ENCODE peak calls at places on chromosomes 13 and 19, in five cellular contexts. D, T, O, I and H are unnamed samples.

GRCh38 chr19:8135946-8136618 is 13.3 kb downstream of the FBN3 start:
- DNase-seq in O (no peak), I (no peak), T (no peak), D (no peak), H (no peak)

GRCh38 chr19:46840157-46840942 is 10.3 kb downstream of the AP2S1 start:
- DNase-seq in I (peak; percentile 62), O (peak; percentile 49), T (peak; percentile 71), D (peak; percentile 47), H (no peak)

GRCh38 chr19:55386515-55386947 is 799 bp downstream of the RPL28 start:
- DNase-seq in I (no peak), D (no peak), O (peak; percentile 23), T (no peak), H (no peak)

GRCh38 chr13:24505756-24506155 is 6.8 kb downstream of the PARP4 start:
- DNase-seq in T (no peak), O (no peak), D (no peak), I (no peak), H (no peak)

GRCh38 chr13:75461314-75461713 is 20.7 kb downstream of the TBC1D4 start:
- DNase-seq in D (no peak), T (no peak), O (peak; percentile 21), I (no peak), H (no peak)

GRCh38 chr13:68152414-68152813 is 922.3 kb upstream of the PCDH9 start:
- DNase-seq in O (no peak), D (no peak), I (no peak), T (no peak), H (no peak)

GRCh38 chr19:3810708-3811355 is 24.7 kb upstream of the MATK start:
- DNase-seq in I (no peak), T (no peak), O (no peak), D (no peak), H (no peak)

GRCh38 chr19:8902520-8902919 is 70.3 kb downstream of the MBD3L1 start:
- DNase-seq in O (no peak), D (no peak), I (no peak), T (no peak), H (no peak)

GRCh38 chr13:95123726-95124125 is 177.5 kb downstream of the ABCC4 start:
- DNase-seq in T (no peak), D (no peak), O (no peak), I (no peak), H (no peak)

GRCh38 chr13:78598933-78599332 is 4.4 kb downstream of the POU4F1 start:
- DNase-seq in O (no peak), D (no peak), I (no peak), T (no peak), H (no peak)

GRCh38 chr19:2691951-2692350 is 10.5 kb downstream of the GNG7 start:
- DNase-seq in T (no peak), D (no peak), O (no peak), I (no peak), H (no peak)

GRCh38 chr19:32373614-32374295 is 28.3 kb downstream of the ZNF507 start:
- DNase-seq in D (no peak), O (peak; percentile 96), I (peak; percentile 48), T (no peak), H (peak; percentile 84)

GRCh38 chr13:49497272-49497671 is 1.5 kb downstream of the PHF11 start:
- DNase-seq in D (no peak), O (no peak), T (no peak), I (no peak), H (no peak)

GRCh38 chr13:49495783-49496762 is at the start of gene PHF11:
- DNase-seq in T (peak; percentile 71), D (peak; percentile 79), I (peak; percentile 89), O (peak; percentile 79), H (peak; percentile 58)

GRCh38 chr13:49498211-49498610 is 2.5 kb downstream of the PHF11 start:
- DNase-seq in I (no peak), O (no peak), D (no peak), T (no peak), H (no peak)

GRCh38 chr13:49499889-49500660 is 4.3 kb downstream of the PHF11 start:
- DNase-seq in O (peak; percentile 85), D (no peak), T (no peak), I (no peak), H (no peak)

DNA sequence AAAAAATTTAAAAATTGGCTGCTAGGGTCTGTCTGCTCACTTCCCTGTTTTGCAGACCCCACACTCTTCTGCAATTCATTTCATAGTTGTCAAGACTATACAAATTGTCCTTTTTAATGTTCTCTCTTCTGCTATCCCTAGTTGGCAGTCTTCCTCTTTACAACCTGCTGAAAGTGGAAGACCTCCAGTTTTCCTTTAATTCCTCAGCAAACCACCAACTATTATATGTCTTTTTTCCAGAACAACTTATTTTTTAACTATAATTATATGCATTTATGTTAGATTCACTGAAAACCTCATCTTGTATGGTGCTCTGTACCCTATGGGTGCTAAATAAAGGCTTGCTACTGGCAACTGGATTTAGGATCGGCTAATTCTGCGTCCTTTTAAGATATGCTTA is 1.1 kb upstream of the PHF11 start:
- DNase-seq in D (no peak), T (no peak), I (no peak), O (no peak), H (no peak)
- TF ChIP-seq CTCF in D (no peak), T (no peak), I (no peak), O (no peak), H (no peak)

DNA sequence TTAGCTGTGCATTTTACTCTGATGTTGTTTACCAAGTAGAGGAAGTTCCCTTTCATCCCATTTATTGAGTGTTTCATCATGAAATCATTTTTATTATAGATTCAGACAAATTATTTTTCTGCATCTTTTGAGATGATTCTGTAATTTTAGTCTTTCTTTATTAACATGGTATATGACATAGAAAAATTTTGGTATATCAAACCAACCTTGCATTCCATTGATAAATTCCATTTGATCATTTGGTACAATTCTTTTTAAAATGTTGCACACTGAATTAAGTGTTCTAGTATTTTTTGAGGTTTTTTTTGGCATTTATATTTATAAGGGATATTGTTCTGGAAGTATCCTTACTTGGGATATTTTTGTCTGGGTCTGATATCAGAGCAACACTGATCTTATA is 308.4 kb downstream of the DLEU7 start:
- DNase-seq in D (no peak), T (no peak), I (no peak), O (no peak), H (no peak)
- H3K27ac ChIP-seq in D (no peak overlapping the region), T (no peak overlapping the region), I (no peak overlapping the region), O (no peak overlapping the region), H (no peak overlapping the region)

GRCh38 chr13:96229356-96229755 is 139.4 kb downstream of the HS6ST3 start:
- DNase-seq in O (peak; percentile 32), I (no peak), D (no peak), T (no peak), H (no peak)
- TF ChIP-seq CTCF in O (peak; percentile 75), I (no peak), D (peak; percentile 10), T (no peak), H (no peak)

GRCh38 chr19:18972301-18972831 is 31.3 kb upstream of the HOMER3 start:
- DNase-seq in T (no peak), I (no peak), D (no peak), O (no peak), H (no peak)
- H3K27ac ChIP-seq in T (no peak overlapping the region), I (no peak overlapping the region), D (no peak overlapping the region), O (no peak overlapping the region), H (peak overlapping the region; percentile 10)

DNA sequence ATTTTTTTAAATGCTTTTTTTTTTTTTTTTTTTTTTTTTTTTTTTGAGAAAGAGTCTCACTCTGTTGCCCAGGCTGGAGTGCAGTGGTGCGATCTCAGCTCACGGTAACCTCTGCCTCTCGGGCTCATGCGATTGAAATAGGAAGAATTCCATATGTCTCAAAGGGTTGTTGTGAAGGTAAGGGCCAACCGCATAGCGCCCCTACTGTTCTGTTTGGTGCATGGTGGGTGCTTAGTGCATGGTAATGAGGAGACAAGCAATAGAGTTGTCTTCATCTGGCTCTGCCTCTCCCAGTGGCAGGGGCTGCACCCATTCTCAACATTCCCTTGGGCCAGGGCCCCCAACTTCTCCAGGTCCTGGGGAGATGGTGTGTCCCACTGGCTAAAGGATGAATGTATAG is 68.7 kb downstream of the RASL11A start:
- DNase-seq in T (no peak), O (peak; percentile 20), I (peak; percentile 34), D (no peak), H (peak; percentile 41)
- TF ChIP-seq CTCF in T (no peak), O (peak; percentile 63), I (no peak), D (no peak), H (peak; percentile 33)

GRCh38 chr19:6719992-6720368 is 470 bp downstream of the C3 start:
- DNase-seq in I (no peak), O (no peak), T (peak; percentile 2), D (no peak), H (no peak)
- H3K27ac ChIP-seq in I (no peak overlapping the region), O (peak overlapping the region; percentile 9), T (peak overlapping the region; percentile 55), D (no peak overlapping the region), H (peak overlapping the region; percentile 90)

GRCh38 chr13:70964124-70964523 is 855.9 kb upstream of the KLHL1 start:
- DNase-seq in T (no peak), D (no peak), O (no peak), I (no peak), H (no peak)
- TF ChIP-seq CTCF in T (no peak), D (no peak), O (peak; percentile 33), I (no peak), H (no peak)

GRCh38 chr13:110881811-110882210 is 33.1 kb downstream of the ANKRD10 start:
- DNase-seq in O (no peak), T (no peak), I (no peak), D (no peak), H (no peak)
- H3K27ac ChIP-seq in O (no peak overlapping the region), T (no peak overlapping the region), I (no peak overlapping the region), D (no peak overlapping the region), H (no peak overlapping the region)